ENCODE peak calls at places on chromosomes 12 and 14, in five cellular contexts. One of them, this sample, is unnamed. For H3K4me1, the result is how much of the 10 kb centered on the place peaks cover.

GRCh38 chr14:100148837-100149731 is 10.4 kb downstream of the DEGS2 start:
- DNase-seq in ovary: no peak
- DNase-seq in GM23338: no peak
- DNase-seq in H9: no peak
- DNase-seq in sigmoid colon: no peak
- DNase-seq in this sample: no peak

GRCh38 chr12:22333751-22334695 is 484 bp downstream of the ST8SIA1 start:
- DNase-seq in sigmoid colon: peak
- DNase-seq in H9: peak
- DNase-seq in GM23338: peak
- DNase-seq in ovary: no peak
- DNase-seq in this sample: no peak

GRCh38 chr14:95531473-95531872 is 3.4 kb upstream of the GLRX5 start:
- DNase-seq in GM23338: no peak
- DNase-seq in sigmoid colon: no peak
- DNase-seq in ovary: no peak
- DNase-seq in H9: no peak
- DNase-seq in this sample: no peak

GRCh38 chr12:76020731-76021672 is 10.6 kb downstream of the PHLDA1 start:
- DNase-seq in GM23338: no peak
- DNase-seq in sigmoid colon: no peak
- DNase-seq in ovary: peak
- DNase-seq in H9: no peak
- DNase-seq in this sample: no peak

GRCh38 chr12:110829308-110829707 is 17.5 kb upstream of the CCDC63 start:
- DNase-seq in ovary: no peak
- DNase-seq in GM23338: no peak
- DNase-seq in sigmoid colon: no peak
- DNase-seq in H9: no peak
- DNase-seq in this sample: no peak

GRCh38 chr14:102029956-102030355 is 56.9 kb downstream of the HSP90AA1 start:
- DNase-seq in H9: no peak
- DNase-seq in GM23338: no peak
- DNase-seq in sigmoid colon: no peak
- DNase-seq in ovary: no peak
- DNase-seq in this sample: peak

GRCh38 chr12:30019386-30020140 is 235.8 kb upstream of the TMTC1 start:
- DNase-seq in H9: no peak
- DNase-seq in GM23338: no peak
- DNase-seq in ovary: no peak
- DNase-seq in sigmoid colon: no peak
- DNase-seq in this sample: no peak

GRCh38 chr12:93020225-93020997 is 91.3 kb upstream of the EEA1 start:
- DNase-seq in GM23338: no peak
- DNase-seq in sigmoid colon: no peak
- DNase-seq in ovary: peak
- DNase-seq in H9: no peak
- DNase-seq in this sample: peak

GRCh38 chr14:94654071-94654974 is 42.1 kb downstream of the SERPINA3 start:
- DNase-seq in H9: no peak
- DNase-seq in GM23338: no peak
- DNase-seq in ovary: peak
- DNase-seq in sigmoid colon: peak
- DNase-seq in this sample: no peak

GRCh38 chr14:69674546-69675245 is 63.3 kb downstream of the SUSD6 start:
- DNase-seq in sigmoid colon: no peak
- DNase-seq in H9: no peak
- DNase-seq in ovary: no peak
- DNase-seq in GM23338: no peak
- DNase-seq in this sample: no peak

GRCh38 chr12:103401421-103401820 is 94.3 kb downstream of the C12orf42 start:
- DNase-seq in GM23338: peak
- DNase-seq in ovary: no peak
- DNase-seq in sigmoid colon: no peak
- DNase-seq in H9: peak
- DNase-seq in this sample: peak

GRCh38 chr12:95173392-95174251 is 43.6 kb downstream of the FGD6 start:
- DNase-seq in ovary: peak
- DNase-seq in GM23338: no peak
- DNase-seq in sigmoid colon: peak
- DNase-seq in H9: no peak
- DNase-seq in this sample: no peak

GRCh38 chr12:99147150-99147549 is 500.4 kb upstream of the GARIN6 start:
- DNase-seq in sigmoid colon: no peak
- DNase-seq in ovary: no peak
- DNase-seq in GM23338: no peak
- DNase-seq in H9: no peak
- DNase-seq in this sample: no peak

GRCh38 chr14:81323621-81324400 is 76.3 kb downstream of the STON2 start:
- DNase-seq in ovary: no peak
- DNase-seq in GM23338: peak
- DNase-seq in H9: peak
- DNase-seq in sigmoid colon: no peak
- DNase-seq in this sample: peak

GRCh38 chr12:20367731-20368652 is at the start of gene PDE3A:
- DNase-seq in sigmoid colon: peak
- DNase-seq in GM23338: peak
- DNase-seq in ovary: peak
- DNase-seq in H9: peak
- DNase-seq in this sample: peak

GRCh38 chr14:105168496-105168978 is at the start of gene JAG2:
- DNase-seq in H9: peak
- DNase-seq in GM23338: peak
- DNase-seq in sigmoid colon: no peak
- DNase-seq in ovary: no peak
- DNase-seq in this sample: peak

GRCh38 chr12:122079038-122079531 is 529 bp downstream of the MLXIP start:
- DNase-seq in H9: peak
- DNase-seq in GM23338: peak
- DNase-seq in sigmoid colon: peak
- DNase-seq in ovary: no peak
- DNase-seq in this sample: no peak

GRCh38 chr12:607541-608001 is 55.7 kb downstream of the NINJ2 start:
- DNase-seq in GM23338: peak
- DNase-seq in H9: peak
- DNase-seq in ovary: peak
- DNase-seq in sigmoid colon: no peak
- DNase-seq in this sample: peak

GRCh38 chr12:54603173-54603814 is 14.8 kb upstream of the PPP1R1A start:
- DNase-seq in H9: peak
- DNase-seq in ovary: peak
- DNase-seq in sigmoid colon: peak
- DNase-seq in GM23338: peak
- DNase-seq in this sample: no peak

GRCh38 chr14:33792387-33793368 is 158.2 kb downstream of the EGLN3 start:
- DNase-seq in H9: peak
- DNase-seq in sigmoid colon: peak
- DNase-seq in ovary: peak
- DNase-seq in GM23338: peak
- DNase-seq in this sample: peak

GRCh38 chr12:109829667-109830066 is 3.5 kb downstream of the TRPV4 start:
- DNase-seq in GM23338: no peak
- DNase-seq in sigmoid colon: no peak
- DNase-seq in H9: no peak
- DNase-seq in ovary: no peak
- DNase-seq in this sample: no peak

GRCh38 chr14:35438910-35439713 is 34.6 kb upstream of the NFKBIA start:
- DNase-seq in ovary: no peak
- DNase-seq in H9: no peak
- DNase-seq in sigmoid colon: no peak
- DNase-seq in GM23338: peak
- DNase-seq in this sample: no peak

GRCh38 chr12:52529846-52530245 is 9.7 kb upstream of the KRT5 start:
- DNase-seq in sigmoid colon: no peak
- DNase-seq in ovary: no peak
- DNase-seq in H9: no peak
- DNase-seq in GM23338: no peak
- DNase-seq in this sample: no peak

GRCh38 chr12:24095245-24095644 is 145.8 kb upstream of the SOX5 start:
- DNase-seq in ovary: no peak
- DNase-seq in GM23338: no peak
- DNase-seq in H9: no peak
- DNase-seq in sigmoid colon: no peak
- DNase-seq in this sample: no peak

GRCh38 chr14:34283590-34283989 is 178.4 kb downstream of the SPTSSA start:
- DNase-seq in ovary: no peak
- DNase-seq in GM23338: no peak
- DNase-seq in sigmoid colon: no peak
- DNase-seq in H9: no peak
- DNase-seq in this sample: no peak

DNA sequence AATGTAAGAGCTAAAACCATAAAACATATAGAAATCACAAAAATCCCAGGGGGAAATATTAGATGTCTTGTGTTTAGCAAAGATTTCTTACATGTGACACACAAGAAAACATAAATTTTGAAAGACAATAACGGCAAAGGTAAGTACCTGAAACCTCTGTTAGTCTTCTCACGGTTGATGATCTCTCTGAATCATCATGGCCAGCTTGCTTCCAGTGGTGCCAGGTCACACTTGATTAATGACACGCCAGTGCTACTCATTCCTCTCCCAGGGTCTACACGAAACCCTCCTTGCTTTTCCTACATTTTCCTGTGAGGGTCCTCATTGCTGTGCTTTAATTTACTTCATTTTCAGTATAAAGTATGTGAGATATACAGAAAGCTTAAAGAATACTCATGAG is 114.4 kb upstream of the PARP11 start:
- DNase-seq in sigmoid colon: no peak
- DNase-seq in H9: no peak
- DNase-seq in ovary: no peak
- DNase-seq in GM23338: no peak
- DNase-seq in this sample: no peak
- H3K4me1 ChIP-seq in sigmoid colon: under half
- H3K4me1 ChIP-seq in H9: under half
- H3K4me1 ChIP-seq in ovary: under half
- H3K4me1 ChIP-seq in GM23338: under half
- H3K4me1 ChIP-seq in this sample: under half

GRCh38 chr12:16118586-16118985 is 158.9 kb downstream of the SLC15A5 start:
- DNase-seq in ovary: no peak
- DNase-seq in H9: peak
- DNase-seq in sigmoid colon: no peak
- DNase-seq in GM23338: peak
- DNase-seq in this sample: no peak

GRCh38 chr12:16120027-16120426 is 157.5 kb downstream of the SLC15A5 start:
- DNase-seq in ovary: no peak
- DNase-seq in H9: no peak
- DNase-seq in GM23338: no peak
- DNase-seq in sigmoid colon: no peak
- DNase-seq in this sample: no peak

GRCh38 chr12:16119618-16120017 is 157.9 kb downstream of the SLC15A5 start:
- DNase-seq in GM23338: no peak
- DNase-seq in ovary: no peak
- DNase-seq in H9: no peak
- DNase-seq in sigmoid colon: no peak
- DNase-seq in this sample: peak

DNA sequence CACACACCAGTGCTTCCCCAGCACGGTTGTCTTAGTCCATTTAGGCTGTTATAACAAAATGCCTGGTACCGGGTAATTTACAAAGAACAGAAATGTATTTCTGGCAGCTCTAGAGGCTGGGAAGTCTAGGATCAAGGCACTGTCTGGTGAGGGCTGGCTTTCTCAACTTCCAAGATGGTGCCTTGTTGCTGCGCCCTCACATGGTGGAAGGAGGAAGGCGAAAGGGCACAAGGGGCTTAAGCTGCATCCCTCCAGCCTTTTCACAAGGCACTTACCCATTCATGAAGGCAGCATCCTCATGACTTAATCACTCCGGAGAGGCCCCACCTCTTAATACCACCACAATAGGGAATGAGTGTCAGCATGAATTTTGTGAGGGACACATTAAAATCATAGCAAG is 155.5 kb downstream of the SLC15A5 start:
- DNase-seq in GM23338: peak
- DNase-seq in ovary: no peak
- DNase-seq in H9: peak
- DNase-seq in sigmoid colon: no peak
- DNase-seq in this sample: no peak
- TF ChIP-seq CTCF in GM23338: peak
- TF ChIP-seq CTCF in ovary: no peak
- TF ChIP-seq CTCF in H9: peak
- TF ChIP-seq CTCF in sigmoid colon: no peak
- TF ChIP-seq CTCF in this sample: no peak

DNA sequence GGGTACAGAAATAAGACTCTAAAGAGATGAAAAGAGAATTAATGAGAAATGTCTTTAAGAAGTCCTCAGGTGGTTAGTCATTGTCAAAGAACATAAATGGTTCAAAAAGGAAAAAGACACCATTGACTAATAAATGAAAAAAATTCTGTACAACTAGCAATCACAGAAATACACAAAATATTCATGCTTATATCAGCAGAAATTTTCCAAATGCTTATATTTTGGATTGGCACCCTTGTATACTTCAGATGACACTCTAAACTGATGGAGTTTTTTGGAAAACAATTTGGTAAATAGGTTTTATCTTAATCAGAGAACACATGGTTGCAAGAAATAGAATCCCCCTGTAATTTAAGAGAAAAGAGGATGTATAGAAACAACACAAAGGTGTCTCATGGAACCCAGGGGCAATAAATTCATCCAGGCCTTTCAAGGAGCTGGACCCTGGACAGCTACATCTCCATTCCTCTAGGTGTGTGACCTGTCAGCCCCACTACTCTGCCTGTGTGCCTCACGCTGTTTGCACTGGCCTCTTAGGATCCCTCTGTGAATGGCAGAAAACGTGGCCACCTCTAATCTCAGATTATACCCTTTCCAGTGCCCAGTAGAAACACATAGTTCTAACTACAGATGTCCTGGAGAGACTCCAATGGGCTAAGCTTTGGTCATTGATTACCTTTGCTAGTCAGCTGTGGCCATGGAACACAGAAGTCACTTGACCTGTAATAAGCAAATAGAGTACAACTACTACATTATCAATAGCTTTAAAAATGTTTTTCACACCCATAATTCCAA is 110.2 kb downstream of the FGD4 start:
- DNase-seq in GM23338: no peak
- DNase-seq in sigmoid colon: no peak
- DNase-seq in H9: no peak
- DNase-seq in ovary: no peak
- DNase-seq in this sample: no peak
- H3K4me1 ChIP-seq in GM23338: under half
- H3K4me1 ChIP-seq in sigmoid colon: under half
- H3K4me1 ChIP-seq in H9: under half
- H3K4me1 ChIP-seq in ovary: under half
- H3K4me1 ChIP-seq in this sample: under half

GRCh38 chr14:54478621-54479215 is 10.1 kb downstream of the GMFB start:
- DNase-seq in GM23338: no peak
- DNase-seq in ovary: no peak
- DNase-seq in H9: no peak
- DNase-seq in sigmoid colon: no peak
- DNase-seq in this sample: no peak

GRCh38 chr14:54475187-54475881 is 13.4 kb downstream of the GMFB start:
- DNase-seq in sigmoid colon: no peak
- DNase-seq in GM23338: no peak
- DNase-seq in H9: no peak
- DNase-seq in ovary: no peak
- DNase-seq in this sample: no peak

GRCh38 chr14:54472291-54472690 is 16.5 kb downstream of the GMFB start:
- DNase-seq in ovary: no peak
- DNase-seq in GM23338: no peak
- DNase-seq in sigmoid colon: no peak
- DNase-seq in H9: no peak
- DNase-seq in this sample: no peak

GRCh38 chr14:54474232-54474793 is 14.5 kb downstream of the GMFB start:
- DNase-seq in H9: no peak
- DNase-seq in sigmoid colon: no peak
- DNase-seq in GM23338: no peak
- DNase-seq in ovary: no peak
- DNase-seq in this sample: no peak

GRCh38 chr14:54475911-54476310 is 12.9 kb downstream of the GMFB start:
- DNase-seq in GM23338: no peak
- DNase-seq in H9: no peak
- DNase-seq in sigmoid colon: no peak
- DNase-seq in ovary: no peak
- DNase-seq in this sample: no peak
- TF ChIP-seq CTCF in GM23338: no peak
- TF ChIP-seq CTCF in H9: no peak
- TF ChIP-seq CTCF in sigmoid colon: no peak
- TF ChIP-seq CTCF in ovary: no peak
- TF ChIP-seq CTCF in this sample: no peak

This sample was measured in Caco-2.